ENCODE peak calls at places on chromosomes 1 and 21, in eight cellular contexts. X is suprapubic skin, J is heart left ventricle, D is esophagus muscularis mucosa, T is sigmoid colon, K is H54, W is endothelial cell of umbilical vein, B is uterus. E is an unnamed sample.

GRCh38 chr1:97006044-97006676 is 284.6 kb downstream of the PTBP2 start:
- DNase-seq in W (peak; percentile 73), J (no peak), T (no peak), B (no peak), X (no peak), D (no peak), K (no peak), E (no peak)

GRCh38 chr1:171740987-171741871 is 636 bp downstream of the VAMP4 start:
- DNase-seq in B (peak; percentile 44), W (peak; percentile 51), X (peak; percentile 80), J (peak; percentile 39), D (peak; percentile 93), T (peak; percentile 71), K (peak; percentile 7), E (no peak)

GRCh38 chr1:6113116-6113515 is 67.0 kb downstream of the CHD5 start:
- DNase-seq in B (no peak), K (no peak), D (no peak), X (no peak), W (no peak), T (no peak), J (peak; percentile 13), E (peak; percentile 49)

GRCh38 chr1:156444407-156445001 is 56.1 kb downstream of the MEF2D start:
- DNase-seq in W (peak; percentile 43), D (no peak), K (no peak), J (no peak), T (no peak), X (no peak), B (no peak), E (no peak)

GRCh38 chr21:22885079-22885478 is 1886.9 kb downstream of the NCAM2 start:
- DNase-seq in X (no peak), W (no peak), B (no peak), K (no peak), D (no peak), T (no peak), J (no peak), E (no peak)

GRCh38 chr1:1440941-1441888 is 5.7 kb downstream of the VWA1 start:
- DNase-seq in T (no peak), J (no peak), X (peak; percentile 75), B (no peak), K (no peak), W (peak; percentile 37), D (no peak), E (peak; percentile 84)

GRCh38 chr1:112061852-112062451 is 72.5 kb upstream of the KCND3 start:
- DNase-seq in X (no peak), J (no peak), D (no peak), B (no peak), W (no peak), T (no peak), K (no peak), E (no peak)

GRCh38 chr1:83641206-83641658 is 357.7 kb downstream of the TTLL7 start:
- DNase-seq in K (no peak), D (no peak), X (no peak), W (no peak), J (no peak), T (no peak), B (peak; percentile 16), E (no peak)

GRCh38 chr1:203954788-203955552 is 93.6 kb downstream of the SNRPE start:
- DNase-seq in J (no peak), T (no peak), X (no peak), D (no peak), K (no peak), W (no peak), B (no peak), E (no peak)

GRCh38 chr1:156260896-156261295 is 13.0 kb upstream of the PAQR6 start:
- DNase-seq in J (no peak), K (no peak), B (no peak), T (no peak), X (no peak), D (no peak), W (no peak), E (no peak)

GRCh38 chr21:15455819-15456462 is 273.8 kb upstream of the USP25 start:
- DNase-seq in D (no peak), W (no peak), K (no peak), B (no peak), J (no peak), X (no peak), T (no peak), E (peak; percentile 62)
- TF ChIP-seq POLR2A in D (no peak), W (no peak), K (no peak), B (no peak), J (no peak), X (no peak), T (no peak), E (no peak)

GRCh38 chr1:161313554-161314200 is 504 bp upstream of the SDHC start:
- DNase-seq in K (no peak), D (no peak), W (no peak), X (no peak), T (no peak), B (no peak), J (no peak), E (no peak)

GRCh38 chr1:161311595-161312181 is 1.9 kb upstream of the MPZ start:
- DNase-seq in K (no peak), J (no peak), W (no peak), T (no peak), D (no peak), B (no peak), X (no peak), E (no peak)

GRCh38 chr1:161309868-161310267 is at the start of gene MPZ:
- DNase-seq in T (no peak), B (no peak), X (no peak), J (no peak), W (no peak), K (no peak), D (no peak), E (no peak)

GRCh38 chr1:161314201-161314981 is at the start of gene SDHC:
- DNase-seq in T (peak; percentile 95), W (peak; percentile 92), D (peak; percentile 97), B (peak; percentile 88), X (peak; percentile 94), K (peak; percentile 84), J (peak; percentile 90), E (peak; percentile 97)
- TF ChIP-seq POLR2A in T (peak; percentile 82), W (peak; percentile 98), D (peak; percentile 79), B (peak; percentile 71), X (peak; percentile 75), K (peak; percentile 90), J (no peak), E (peak; percentile 56)

GRCh38 chr1:155004352-155005075 is 1.9 kb downstream of the ZBTB7B start:
- DNase-seq in W (no peak), J (no peak), K (no peak), B (no peak), X (no peak), D (no peak), T (no peak), E (no peak)

GRCh38 chr1:155005076-155005971 is 2.7 kb downstream of the ZBTB7B start:
- DNase-seq in D (no peak), K (peak; percentile 76), J (peak; percentile 82), B (peak; percentile 61), X (no peak), T (peak; percentile 92), W (no peak), E (peak; percentile 88)

GRCh38 chr1:155002479-155003226 is at the start of gene ZBTB7B:
- DNase-seq in X (no peak), T (no peak), W (peak; percentile 54), K (no peak), B (no peak), J (no peak), D (no peak), E (peak; percentile 91)

GRCh38 chr1:155003227-155003765 is 694 bp downstream of the ZBTB7B start:
- DNase-seq in X (no peak), K (no peak), B (peak; percentile 59), T (no peak), W (peak; percentile 42), D (no peak), J (no peak), E (peak; percentile 88)

GRCh38 chr1:155003766-155004351 is 1.3 kb downstream of the ZBTB7B start:
- DNase-seq in J (peak; percentile 89), B (peak; percentile 77), W (peak; percentile 33), D (no peak), X (no peak), K (peak; percentile 72), T (peak; percentile 92), E (peak; percentile 90)
- TF ChIP-seq POLR2A in J (no peak), B (no peak), W (no peak), D (peak; percentile 33), X (no peak), K (peak; percentile 8), T (no peak), E (no peak)

DNA sequence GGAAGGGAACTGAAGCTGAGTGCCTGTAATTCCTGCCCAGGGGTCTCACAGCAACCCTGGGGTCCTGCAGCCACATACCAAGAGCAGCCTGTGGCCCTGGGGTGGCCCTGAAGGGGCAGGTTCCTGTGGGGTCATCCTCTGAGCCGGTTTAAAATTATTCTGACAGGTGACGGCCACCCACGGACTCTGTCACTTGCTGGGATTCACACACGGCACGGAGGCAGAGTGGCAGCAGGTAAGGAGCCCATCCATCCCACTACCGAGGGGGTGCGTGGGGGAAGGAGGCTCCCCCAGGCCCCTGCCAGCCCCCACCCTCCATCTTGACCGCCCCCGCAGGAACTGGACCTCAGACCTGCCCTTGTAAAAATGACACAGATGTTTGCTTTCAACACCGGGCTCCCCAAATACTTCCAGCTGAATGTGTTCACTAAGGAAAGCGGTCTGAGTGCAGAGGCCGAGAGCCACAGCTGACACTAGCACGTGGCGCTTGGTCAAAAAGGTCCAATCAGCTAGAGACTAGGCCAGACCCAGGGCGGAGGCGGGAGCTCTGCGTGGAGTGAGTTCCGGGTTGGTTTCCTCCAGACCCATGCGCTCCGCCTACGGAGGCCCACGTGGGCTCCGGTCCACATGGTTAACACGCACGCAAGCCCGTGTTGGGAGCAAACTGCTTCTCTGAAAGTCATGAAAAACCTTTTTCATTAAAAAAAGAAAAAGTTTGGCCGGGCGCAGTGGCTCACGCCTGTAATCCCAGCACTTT is 10.0 kb downstream of the YBEY start:
- DNase-seq in X (peak; percentile 95), D (peak; percentile 97), J (peak; percentile 93), W (no peak), B (peak; percentile 80), T (peak; percentile 95), K (no peak), E (peak; percentile 92)
- TF ChIP-seq POLR2A in X (no peak), D (no peak), J (no peak), W (no peak), B (no peak), T (no peak), K (no peak), E (no peak)

DNA sequence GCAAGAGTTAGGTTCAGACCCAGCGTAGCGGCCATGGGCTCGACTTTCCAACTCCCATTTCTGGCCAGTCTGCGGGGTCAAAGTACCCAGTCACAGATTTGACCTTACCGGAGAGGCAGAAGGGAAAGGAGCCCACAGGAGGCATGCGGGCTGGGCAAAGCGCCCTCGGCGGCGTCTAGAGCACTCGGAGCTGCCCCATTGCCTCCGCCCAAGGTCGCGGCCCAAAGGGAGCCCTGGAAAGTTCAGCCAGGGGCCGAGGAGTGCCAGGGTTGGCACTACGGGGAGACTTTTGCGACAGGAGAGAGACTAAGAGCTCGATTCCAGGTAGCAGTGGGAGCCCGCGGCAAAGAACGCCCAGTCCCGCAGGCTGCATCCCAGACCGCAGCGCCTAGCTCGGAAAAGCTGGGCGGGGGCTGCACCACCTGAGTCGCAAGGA is 896 bp downstream of the KANK4 start:
- DNase-seq in K (no peak), W (no peak), X (no peak), B (no peak), J (no peak), D (no peak), T (no peak), E (no peak)
- TF ChIP-seq POLR2A in K (no peak), W (no peak), X (no peak), B (no peak), J (no peak), D (no peak), T (no peak), E (no peak)

E was measured in spleen.